ENCODE peak calls at places on chromosomes 4 and X, in four cellular contexts. U is neural progenitor cell; F is activated CD8-positive, alpha-beta memory T cell treated with anti-CD3 and anti-CD28 coated beads for 1 hour; R is stimulated activated CD4-positive, alpha-beta T cell treated with anti-CD3 and anti-CD28 coated beads, Interleukin-4, amount 100 ng/mL, for 48 hours. L is an unnamed sample.

GRCh38 chrX:148049441-148049840 is 68.3 kb downstream of the FMR1NB start:
- DNase-seq in U (peak), F (no peak), R (no peak), L (no peak)

GRCh38 chr4:126794363-126794762 is 838.4 kb upstream of the INTU start:
- DNase-seq in U (no peak), F (no peak), R (no peak), L (no peak)

GRCh38 chr4:2007804-2008670 is 737 bp downstream of the NELFA start:
- DNase-seq in U (peak), F (no peak), R (no peak), L (no peak)

GRCh38 chr4:76947369-76947768 is 2.2 kb upstream of the SEPTIN11 start:
- DNase-seq in U (no peak), F (no peak), R (no peak), L (no peak)

GRCh38 chrX:40152706-40153334 is 55.1 kb upstream of the BCOR start:
- DNase-seq in U (peak), F (no peak), R (no peak), L (peak)

GRCh38 chr4:37733230-37733904 is 47.2 kb upstream of the RELL1 start:
- DNase-seq in U (no peak), F (no peak), R (no peak), L (peak)

GRCh38 chrX:54931107-54931506 is 10.5 kb downstream of the TRO start:
- DNase-seq in U (no peak), F (no peak), R (no peak), L (no peak)

GRCh38 chr4:188941524-188942109 is 802.4 kb downstream of the TRIML1 start:
- DNase-seq in U (no peak), F (no peak), R (no peak), L (no peak)

GRCh38 chr4:119041951-119042560 is 93.6 kb upstream of the MYOZ2 start:
- DNase-seq in U (peak), F (peak), R (peak), L (peak)

GRCh38 chr4:122842984-122843531 is 16.4 kb downstream of the FGF2 start:
- DNase-seq in U (peak), F (no peak), R (no peak), L (no peak)

GRCh38 chrX:9794495-9794894 is 8.3 kb downstream of the SHROOM2 start:
- DNase-seq in U (no peak), F (no peak), R (no peak), L (peak)

GRCh38 chr4:150849016-150849415 is 166.1 kb downstream of the LRBA start:
- DNase-seq in U (no peak), F (no peak), R (no peak), L (no peak)

GRCh38 chr4:185721949-185722316 is 90.1 kb downstream of the SORBS2 start:
- DNase-seq in U (no peak), F (no peak), R (no peak), L (no peak)

GRCh38 chr4:110164856-110165255 is 33.6 kb downstream of the ELOVL6 start:
- DNase-seq in U (no peak), F (no peak), R (no peak), L (no peak)

GRCh38 chr4:10629394-10629793 is 55.2 kb downstream of the CLNK start:
- DNase-seq in U (no peak), F (no peak), R (no peak), L (no peak)

GRCh38 chr4:24892778-24893177 is 20.1 kb downstream of the CCDC149 start:
- DNase-seq in U (no peak), F (no peak), R (no peak), L (no peak)

GRCh38 chr4:37971202-37971601 is 11.0 kb downstream of the PTTG2 start:
- DNase-seq in U (no peak), F (no peak), R (no peak), L (no peak)

GRCh38 chrX:118550792-118551191 is 55.2 kb downstream of the DOCK11 start:
- DNase-seq in U (no peak), F (no peak), R (no peak), L (no peak)

GRCh38 chr4:156102411-156102810 is 148.7 kb upstream of the CTSO start:
- DNase-seq in U (no peak), F (no peak), R (no peak), L (no peak)

GRCh38 chrX:69309074-69309792 is 144.0 kb upstream of the PJA1 start:
- DNase-seq in U (no peak), F (no peak), R (no peak), L (no peak)

GRCh38 chr4:37699874-37700481 is 13.8 kb upstream of the RELL1 start:
- DNase-seq in U (no peak), F (no peak), R (no peak), L (no peak)

GRCh38 chr4:73520821-73521220 is 39.3 kb downstream of the AFM start:
- DNase-seq in U (peak), F (no peak), R (no peak), L (no peak)

GRCh38 chr4:526189-526909 is 27.3 kb downstream of the PIGG start:
- DNase-seq in U (no peak), F (no peak), R (no peak), L (no peak)

GRCh38 chr4:184337907-184338306 is 120.2 kb upstream of the ENPP6 start:
- DNase-seq in U (no peak), F (no peak), R (no peak), L (no peak)

GRCh38 chrX:129648514-129649267 is 6.1 kb downstream of the APLN start:
- DNase-seq in U (no peak), F (no peak), R (no peak), L (no peak)

GRCh38 chr4:88705805-88706518 is 8.3 kb upstream of the NAP1L5 start:
- DNase-seq in U (no peak), F (no peak), R (no peak), L (no peak)

GRCh38 chr4:41146716-41147506 is 67.4 kb downstream of the APBB2 start:
- DNase-seq in U (peak), F (no peak), R (no peak), L (no peak)

GRCh38 chrX:17022205-17022604 is 75.7 kb downstream of the REPS2 start:
- DNase-seq in U (no peak), F (no peak), R (no peak), L (no peak)